ENCODE peak calls at places on chromosomes 5 and 9, in six cellular contexts. W is NCI-H82; G is SHP77; T is A549; Z is stimulated activated CD8-positive, alpha-beta memory T cell treated with anti-CD3 and anti-CD28 coated beads, Interleukin-4, amount 100 ng/mL, for 1 hour; Y is psoas muscle. V is an unnamed sample.

GRCh38 chr5:104793031-104793430 is 1230.4 kb upstream of the NUDT12 start:
- DNase-seq in W (no peak), G (no peak), T (no peak), Z (no peak), Y (no peak), V (no peak)

GRCh38 chr9:94031380-94031779 is 52.9 kb upstream of the PTPDC1 start:
- DNase-seq in W (peak; percentile 28), G (peak; percentile 18), T (no peak), Z (no peak), Y (no peak), V (no peak)

GRCh38 chr5:1111727-1112289 is at the start of gene SLC12A7:
- DNase-seq in W (no peak), G (no peak), T (peak; percentile 38), Z (no peak), Y (no peak), V (peak; percentile 78)

GRCh38 chr5:127813633-127814171 is 110.5 kb downstream of the CCDC192 start:
- DNase-seq in W (peak; percentile 21), G (no peak), T (peak; percentile 79), Z (no peak), Y (no peak), V (no peak)

GRCh38 chr9:112061152-112061740 is 113.9 kb downstream of the SUSD1 start:
- DNase-seq in W (no peak), G (peak; percentile 6), T (peak; percentile 80), Z (no peak), Y (peak; percentile 58), V (peak; percentile 68)

GRCh38 chr5:62732677-62733121 is 154.1 kb downstream of the LRRC70 start:
- DNase-seq in W (no peak), G (no peak), T (no peak), Z (no peak), Y (no peak), V (peak; percentile 6)

GRCh38 chr5:9390128-9390527 is 155.7 kb downstream of the SEMA5A start:
- DNase-seq in W (no peak), G (no peak), T (no peak), Z (no peak), Y (no peak), V (no peak)

GRCh38 chr5:93789173-93790070 is 48.0 kb upstream of the POU5F2 start:
- DNase-seq in W (no peak), G (no peak), T (peak; percentile 22), Z (no peak), Y (no peak), V (no peak)

GRCh38 chr5:163809480-163809879 is 304.1 kb downstream of the MAT2B start:
- DNase-seq in W (peak; percentile 40), G (no peak), T (no peak), Z (no peak), Y (no peak), V (no peak)

GRCh38 chr5:174402224-174402812 is 322.1 kb upstream of the MSX2 start:
- DNase-seq in W (no peak), G (no peak), T (no peak), Z (no peak), Y (no peak), V (no peak)

GRCh38 chr9:36893148-36893547 is 140.9 kb downstream of the PAX5 start:
- DNase-seq in W (no peak), G (no peak), T (no peak), Z (no peak), Y (peak; percentile 72), V (no peak)

GRCh38 chr5:168869615-168870227 is 290.6 kb upstream of the PANK3 start:
- DNase-seq in W (peak; percentile 22), G (no peak), T (no peak), Z (no peak), Y (no peak), V (no peak)

GRCh38 chr5:88509403-88509802 is 240.8 kb upstream of the TMEM161B start:
- DNase-seq in W (peak; percentile 93), G (no peak), T (no peak), Z (no peak), Y (no peak), V (no peak)